ENCODE peak calls at places on chromosomes 13 and 19, in five cellular contexts. V is activated CD4-positive, alpha-beta T cell treated with anti-CD3 and anti-CD28 coated beads, Interleukin-2, amount 10 ng/mL, durations not matched to agents 7 days and 5 days; U is omental fat pad; F is amniotic stem cell; X is lower lobe of right lung. Q is an unnamed sample.

GRCh38 chr13:90999401-90999800 is 348.1 kb upstream of the MIR17HG start:
- DNase-seq in V (no peak), U (no peak), F (no peak), X (no peak), Q (no peak)

GRCh38 chr19:16045893-16046292 is 30.4 kb upstream of the TPM4 start:
- DNase-seq in V (no peak), U (no peak), F (no peak), X (no peak), Q (no peak)

GRCh38 chr19:47280183-47280797 is 5.6 kb downstream of the INAFM1 start:
- DNase-seq in V (peak; percentile 67), U (no peak), F (no peak), X (peak; percentile 56), Q (no peak)

GRCh38 chr19:29171525-29171924 is 41.4 kb downstream of the UQCRFS1 start:
- DNase-seq in V (no peak), U (no peak), F (no peak), X (no peak), Q (no peak)

GRCh38 chr19:55495646-55496349 is 7.6 kb downstream of the SSC5D start:
- DNase-seq in V (no peak), U (no peak), F (no peak), X (peak; percentile 26), Q (no peak)

GRCh38 chr13:107832521-107833095 is 382.7 kb downstream of the LIG4 start:
- DNase-seq in V (no peak), U (no peak), F (no peak), X (no peak), Q (no peak)

GRCh38 chr13:29505950-29506349 is 89.5 kb downstream of the SLC7A1 start:
- DNase-seq in V (no peak), U (no peak), F (no peak), X (no peak), Q (no peak)

GRCh38 chr13:57740719-57741118 is 109.2 kb downstream of the PCDH17 start:
- DNase-seq in V (no peak), U (no peak), F (no peak), X (no peak), Q (no peak)

GRCh38 chr19:35518313-35518712 is 4.9 kb upstream of the DMKN start:
- DNase-seq in V (no peak), U (no peak), F (peak; percentile 61), X (no peak), Q (no peak)

GRCh38 chr19:55644842-55645511 is 1.5 kb downstream of the ZNF581 start:
- DNase-seq in V (no peak), U (no peak), F (no peak), X (no peak), Q (no peak)

GRCh38 chr13:52665325-52665724 is 12.7 kb downstream of the SUGT1 start:
- DNase-seq in V (no peak), U (no peak), F (no peak), X (no peak), Q (no peak)

GRCh38 chr13:42548731-42549554 is 25.0 kb upstream of the TNFSF11 start:
- DNase-seq in V (no peak), U (no peak), F (no peak), X (no peak), Q (no peak)

GRCh38 chr13:99380402-99380801 is 73.2 kb upstream of the GPR183 start:
- DNase-seq in V (peak; percentile 5), U (no peak), F (no peak), X (no peak), Q (no peak)

GRCh38 chr13:25784119-25784518 is 267.7 kb downstream of the SHISA2 start:
- DNase-seq in V (no peak), U (no peak), F (no peak), X (no peak), Q (no peak)

GRCh38 chr19:48739835-48740704 is at the start of gene RASIP1:
- DNase-seq in V (no peak), U (no peak), F (no peak), X (peak; percentile 63), Q (no peak)

GRCh38 chr13:26888632-26889031 is 128.0 kb upstream of the GPR12 start:
- DNase-seq in V (no peak), U (no peak), F (no peak), X (no peak), Q (no peak)

GRCh38 chr19:51702754-51703654 is 9.9 kb downstream of the SPACA6 start:
- DNase-seq in V (no peak), U (peak; percentile 33), F (no peak), X (peak; percentile 64), Q (peak; percentile 74)

GRCh38 chr13:45166858-45167257 is 34.0 kb downstream of the KCTD4 start:
- DNase-seq in V (no peak), U (no peak), F (no peak), X (no peak), Q (no peak)

GRCh38 chr19:47507031-47507430 is 7.8 kb downstream of the NAPA start:
- DNase-seq in V (no peak), U (no peak), F (no peak), X (no peak), Q (peak; percentile 62)

GRCh38 chr13:105184221-105184620 is 1351.2 kb downstream of the EFNB2 start:
- DNase-seq in V (no peak), U (no peak), F (no peak), X (no peak), Q (no peak)

GRCh38 chr13:44407379-44407778 is 33.8 kb downstream of the SERP2 start:
- DNase-seq in V (no peak), U (no peak), F (no peak), X (no peak), Q (no peak)

GRCh38 chr13:85347251-85347650 is 452.0 kb downstream of the SLITRK6 start:
- DNase-seq in V (no peak), U (no peak), F (peak; percentile 28), X (no peak), Q (no peak)

GRCh38 chr19:49149652-49150105 is 5.5 kb downstream of the HRC start:
- DNase-seq in V (no peak), U (no peak), F (peak; percentile 55), X (peak; percentile 68), Q (peak; percentile 68)

GRCh38 chr13:44313674-44314073 is 60.0 kb upstream of the SERP2 start:
- DNase-seq in V (no peak), U (no peak), F (no peak), X (no peak), Q (no peak)

GRCh38 chr19:5147074-5147970 is 178.4 kb downstream of the KDM4B start:
- DNase-seq in V (no peak), U (no peak), F (no peak), X (peak; percentile 34), Q (no peak)

GRCh38 chr13:109309625-109310363 is 476.6 kb downstream of the IRS2 start:
- DNase-seq in V (no peak), U (no peak), F (no peak), X (no peak), Q (no peak)

GRCh38 chr13:51066091-51066831 is 44.8 kb downstream of the C13orf42 start:
- DNase-seq in V (no peak), U (no peak), F (no peak), X (no peak), Q (peak; percentile 23)

GRCh38 chr13:43057653-43058317 is 34.4 kb downstream of the DNAJC15 start:
- DNase-seq in V (peak; percentile 21), U (no peak), F (no peak), X (no peak), Q (no peak)

GRCh38 chr19:40673377-40673776 is 17.1 kb downstream of the NUMBL start:
- DNase-seq in V (no peak), U (no peak), F (no peak), X (no peak), Q (no peak)

GRCh38 chr13:73228546-73228945 is 169.7 kb downstream of the KLF5 start:
- DNase-seq in V (peak; percentile 49), U (no peak), F (no peak), X (no peak), Q (no peak)

GRCh38 chr13:59261928-59262488 is 901.7 kb downstream of the DIAPH3 start:
- DNase-seq in V (no peak), U (no peak), F (no peak), X (no peak), Q (no peak)

GRCh38 chr13:59623516-59623915 is 540.2 kb downstream of the DIAPH3 start:
- DNase-seq in V (no peak), U (no peak), F (no peak), X (no peak), Q (no peak)

Q was measured in breast epithelium.